ENCODE peak calls at places on chromosomes 1 and 21, in eight cellular contexts. K is SJSA1, R is left ventricle myocardium inferior, G is stomach, X is Caco-2, N is body of pancreas, Z is fibroblast of lung, S is GM12878. V is an unnamed sample.

GRCh38 chr1:98342556-98342955 is 319.0 kb upstream of the SNX7 start:
- DNase-seq in K (no peak), R (no peak), G (no peak), X (no peak), N (no peak), Z (peak; percentile 50), S (no peak), V (no peak)

GRCh38 chr1:111110197-111110899 is 29.5 kb downstream of the DRAM2 start:
- DNase-seq in K (no peak), R (no peak), G (peak; percentile 76), X (no peak), N (peak; percentile 72), Z (no peak), S (no peak), V (no peak)

GRCh38 chr21:43818685-43819084 is 29.3 kb downstream of the RRP1 start:
- DNase-seq in K (no peak), R (no peak), G (no peak), X (no peak), N (no peak), Z (no peak), S (no peak), V (no peak)

GRCh38 chr1:54047384-54048315 is 5.4 kb downstream of the TMEM59 start:
- DNase-seq in K (no peak), R (no peak), G (no peak), X (no peak), N (no peak), Z (peak; percentile 30), S (no peak), V (no peak)

GRCh38 chr1:154845174-154845573 is 24.9 kb downstream of the KCNN3 start:
- DNase-seq in K (no peak), R (peak; percentile 52), G (no peak), X (no peak), N (no peak), Z (no peak), S (no peak), V (no peak)

GRCh38 chr1:208071425-208072031 is 160.6 kb upstream of the CD34 start:
- DNase-seq in K (no peak), R (no peak), G (no peak), X (no peak), N (no peak), Z (peak; percentile 81), S (no peak), V (no peak)

GRCh38 chr1:25902462-25902861 is 3.8 kb downstream of the STMN1 start:
- DNase-seq in K (no peak), R (no peak), G (no peak), X (no peak), N (no peak), Z (no peak), S (no peak), V (no peak)

GRCh38 chr1:168709407-168709891 is 19.6 kb downstream of the DPT start:
- DNase-seq in K (peak; percentile 60), R (no peak), G (no peak), X (no peak), N (no peak), Z (peak; percentile 99), S (no peak), V (peak; percentile 52)

GRCh38 chr1:245258271-245258920 is 103.6 kb downstream of the KIF26B start:
- DNase-seq in K (no peak), R (no peak), G (peak; percentile 78), X (peak; percentile 32), N (peak; percentile 63), Z (peak; percentile 39), S (no peak), V (peak; percentile 66)

GRCh38 chr21:23607782-23608181 is 1999.5 kb downstream of the MRPL39 start:
- DNase-seq in K (no peak), R (no peak), G (no peak), X (no peak), N (no peak), Z (no peak), S (no peak), V (no peak)

GRCh38 chr1:35401072-35401471 is 132.6 kb downstream of the ZMYM4 start:
- DNase-seq in K (no peak), R (no peak), G (no peak), X (no peak), N (no peak), Z (no peak), S (no peak), V (no peak)

GRCh38 chr21:34915364-34915834 is 133.7 kb downstream of the RUNX1 start:
- DNase-seq in K (no peak), R (no peak), G (no peak), X (no peak), N (no peak), Z (peak; percentile 78), S (no peak), V (no peak)

GRCh38 chr1:184953600-184954219 is 20.6 kb downstream of the NIBAN1 start:
- DNase-seq in K (no peak), R (no peak), G (no peak), X (no peak), N (no peak), Z (peak; percentile 85), S (no peak), V (no peak)

GRCh38 chr1:45275054-45275453 is 51.6 kb upstream of the HPDL start:
- DNase-seq in K (no peak), R (no peak), G (no peak), X (no peak), N (no peak), Z (no peak), S (no peak), V (peak; percentile 49)

GRCh38 chr1:44714944-44715571 is 15.9 kb downstream of the RNU5D-1 start:
- DNase-seq in K (peak; percentile 69), R (peak; percentile 29), G (peak; percentile 72), X (peak; percentile 73), N (peak; percentile 77), Z (peak; percentile 56), S (peak; percentile 71), V (peak; percentile 82)

DNA sequence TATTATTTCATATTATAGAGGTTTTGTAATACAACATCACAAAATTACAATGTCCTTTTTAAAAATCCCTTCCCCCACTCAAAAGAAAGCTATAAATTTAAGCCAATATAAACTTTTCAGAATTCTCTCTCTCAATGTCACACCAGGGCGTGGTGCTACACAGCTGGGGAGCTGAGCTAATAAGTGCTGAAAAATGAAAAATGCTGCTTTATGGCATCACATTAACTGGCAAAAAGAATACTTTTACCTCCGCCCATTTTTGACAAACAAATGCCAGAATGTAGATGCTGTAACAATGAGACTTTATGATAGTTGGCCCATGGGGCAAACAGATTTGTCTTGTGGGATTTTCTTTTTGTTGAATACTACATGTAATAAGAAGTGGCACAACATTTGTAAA is 12.7 kb upstream of the LYPLAL1 start:
- DNase-seq in K (no peak), R (no peak), G (no peak), X (no peak), N (no peak), Z (no peak), S (no peak), V (no peak)
- H3K4me1 ChIP-seq in K (no peaks in the 10 kb centered on the region), R (no peaks in the 10 kb centered on the region), G (no peaks in the 10 kb centered on the region), X (no peaks in the 10 kb centered on the region), N (no peaks in the 10 kb centered on the region), Z (no peaks in the 10 kb centered on the region), S (no peaks in the 10 kb centered on the region), V (no peaks in the 10 kb centered on the region)

GRCh38 chr1:17620448-17620847 is 81.0 kb downstream of the ARHGEF10L start:
- DNase-seq in K (no peak), R (no peak), G (no peak), X (no peak), N (no peak), Z (no peak), S (no peak), V (no peak)

GRCh38 chr1:17616731-17617279 is 77.3 kb downstream of the ARHGEF10L start:
- DNase-seq in K (no peak), R (no peak), G (no peak), X (no peak), N (no peak), Z (no peak), S (no peak), V (no peak)

GRCh38 chr1:17617787-17618557 is 78.5 kb downstream of the ARHGEF10L start:
- DNase-seq in K (no peak), R (peak; percentile 82), G (no peak), X (no peak), N (no peak), Z (peak; percentile 64), S (no peak), V (no peak)

GRCh38 chr1:17615959-17616358 is 76.5 kb downstream of the ARHGEF10L start:
- DNase-seq in K (no peak), R (no peak), G (no peak), X (no peak), N (no peak), Z (no peak), S (no peak), V (no peak)

GRCh38 chr1:17618558-17619247 is 79.2 kb downstream of the ARHGEF10L start:
- DNase-seq in K (no peak), R (no peak), G (no peak), X (no peak), N (no peak), Z (peak; percentile 12), S (no peak), V (no peak)
- H3K4me3 ChIP-seq in K (no peak overlapping the region), R (peak overlapping the region; percentile 67), G (peak overlapping the region; percentile 19), X (no peak overlapping the region), N (no peak overlapping the region), Z (peak overlapping the region; percentile 50), S (no peak overlapping the region), V (no peak overlapping the region)

GRCh38 chr1:229251185-229251584 is 19.7 kb upstream of the RAB4A start:
- DNase-seq in K (no peak), R (no peak), G (no peak), X (no peak), N (no peak), Z (no peak), S (no peak), V (no peak)

GRCh38 chr1:229249854-229250644 is 20.9 kb upstream of the RAB4A start:
- DNase-seq in K (no peak), R (no peak), G (no peak), X (no peak), N (no peak), Z (no peak), S (no peak), V (no peak)

GRCh38 chr1:229244091-229244490 is 26.8 kb upstream of the RAB4A start:
- DNase-seq in K (no peak), R (no peak), G (no peak), X (no peak), N (no peak), Z (no peak), S (no peak), V (no peak)

GRCh38 chr1:229248821-229249817 is 21.8 kb upstream of the RAB4A start:
- DNase-seq in K (no peak), R (no peak), G (no peak), X (no peak), N (no peak), Z (no peak), S (no peak), V (no peak)

DNA sequence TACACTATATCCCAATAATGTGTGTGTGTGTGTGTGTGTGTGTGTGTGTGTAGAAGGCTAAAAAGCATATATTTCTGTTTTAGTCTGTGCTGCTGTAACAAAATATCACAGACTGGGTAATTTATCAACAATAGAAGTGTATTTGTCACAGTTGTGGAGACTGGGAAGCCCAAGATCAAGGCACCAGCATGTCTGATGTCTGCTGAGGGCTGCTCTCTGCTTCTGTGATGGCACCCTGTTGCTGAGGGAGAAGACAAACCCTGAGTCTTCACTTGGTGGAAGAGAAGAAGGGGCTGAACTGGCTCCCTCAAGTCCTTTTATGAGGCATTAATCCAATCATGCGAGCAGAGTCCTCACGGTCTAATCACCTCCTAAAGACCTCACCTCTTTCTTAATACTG is 23.0 kb upstream of the RAB4A start:
- DNase-seq in K (no peak), R (no peak), G (no peak), X (no peak), N (no peak), Z (no peak), S (no peak), V (no peak)
- H3K9me3 ChIP-seq in K (peaks cover 7% of the 10 kb centered on the region), R (peaks cover 22% of the 10 kb centered on the region), G (peaks cover 3% of the 10 kb centered on the region), X (no peaks in the 10 kb centered on the region), N (no peaks in the 10 kb centered on the region), Z (no peaks in the 10 kb centered on the region), S (no peaks in the 10 kb centered on the region), V (no peaks in the 10 kb centered on the region)

GRCh38 chr21:37886120-37886519 is 30.1 kb downstream of the KCNJ6 start:
- DNase-seq in K (no peak), R (no peak), G (no peak), X (no peak), N (no peak), Z (no peak), S (no peak), V (no peak)
- H3K4me1 ChIP-seq in K (no peaks in the 10 kb centered on the region), R (no peaks in the 10 kb centered on the region), G (no peaks in the 10 kb centered on the region), X (no peaks in the 10 kb centered on the region), N (no peaks in the 10 kb centered on the region), Z (no peaks in the 10 kb centered on the region), S (no peaks in the 10 kb centered on the region), V (no peaks in the 10 kb centered on the region)